ENCODE peak calls at places on chromosomes 12 and 14, in nine cellular contexts. L, S, B, N, M, R, X, U and C are unnamed samples.

GRCh38 chr12:81229718-81230117 is 151.8 kb downstream of the ACSS3 start:
- DNase-seq in B (no peak), X (no peak), M (no peak), S (no peak), N (no peak), L (no peak), R (no peak), U (no peak), C (no peak)

GRCh38 chr14:101823511-101824120 is 62.1 kb downstream of the PPP2R5C start:
- DNase-seq in M (no peak), S (peak; percentile 55), R (no peak), U (no peak), B (no peak), L (peak; percentile 79), N (no peak), X (peak; percentile 65), C (no peak)

GRCh38 chr14:35944847-35945246 is 118.7 kb downstream of the BRMS1L start:
- DNase-seq in M (no peak), R (no peak), S (no peak), L (no peak), B (no peak), N (no peak), X (no peak), U (no peak), C (peak; percentile 82)

GRCh38 chr12:57451233-57451778 is 3.8 kb upstream of the INHBE start:
- DNase-seq in U (no peak), M (peak; percentile 97), L (no peak), B (no peak), X (no peak), R (no peak), S (no peak), N (no peak), C (no peak)

GRCh38 chr12:31369712-31370521 is 44.0 kb upstream of the SINHCAF start:
- DNase-seq in N (no peak), U (no peak), B (peak; percentile 8), L (no peak), X (no peak), S (peak; percentile 74), R (no peak), M (no peak), C (peak; percentile 87)

GRCh38 chr12:83121886-83122622 is 435.3 kb downstream of the TMTC2 start:
- DNase-seq in L (no peak), S (no peak), B (no peak), U (no peak), X (no peak), R (no peak), N (no peak), M (no peak), C (no peak)

GRCh38 chr14:61663312-61663974 is 31.9 kb upstream of the HIF1A start:
- DNase-seq in R (no peak), B (no peak), N (no peak), L (no peak), X (no peak), U (no peak), M (no peak), S (no peak), C (no peak)

GRCh38 chr12:110289711-110290078 is 8.6 kb downstream of the ATP2A2 start:
- DNase-seq in R (no peak), N (no peak), M (no peak), U (no peak), B (no peak), X (no peak), S (no peak), L (no peak), C (no peak)

GRCh38 chr12:12267801-12268200 is 957 bp upstream of the LRP6 start:
- DNase-seq in X (no peak), S (no peak), R (no peak), M (no peak), U (no peak), L (no peak), N (no peak), B (no peak), C (peak; percentile 47)

GRCh38 chr12:52582489-52582888 is 8.8 kb upstream of the KRT74 start:
- DNase-seq in M (no peak), N (no peak), S (no peak), L (no peak), X (no peak), U (no peak), B (no peak), R (no peak), C (peak; percentile 10)

GRCh38 chr12:108855284-108856169 is 1.9 kb downstream of the SSH1 start:
- DNase-seq in U (no peak), R (no peak), M (no peak), B (no peak), L (no peak), X (no peak), N (no peak), S (no peak), C (peak; percentile 59)

GRCh38 chr12:119457251-119457650 is 122.7 kb downstream of the CCDC60 start:
- DNase-seq in M (no peak), R (no peak), X (no peak), U (no peak), B (no peak), S (no peak), N (no peak), L (no peak), C (peak; percentile 60)

GRCh38 chr12:30746190-30746589 is 8.6 kb downstream of the CAPRIN2 start:
- DNase-seq in U (no peak), L (no peak), R (no peak), B (no peak), N (no peak), X (no peak), M (no peak), S (no peak), C (no peak)

GRCh38 chr12:121560392-121561021 is 20.3 kb downstream of the KDM2B start:
- DNase-seq in R (no peak), B (no peak), N (no peak), X (no peak), L (no peak), U (no peak), M (no peak), S (no peak), C (no peak)

GRCh38 chr12:7503686-7504085 is at the start of gene CD163:
- DNase-seq in M (no peak), U (no peak), N (no peak), S (no peak), L (no peak), X (no peak), R (no peak), B (no peak), C (no peak)